ENCODE peak calls at places on chromosomes 12 and 14, in nine cellular contexts. C is activated CD8-positive, alpha-beta T cell treated with anti-CD3 and anti-CD28 coated beads, Interleukin-2, amount 10 ng/mL, durations not matched to agents 7 days and 5 days; R is posterior cingulate gyrus; M is endothelial cell; B is BJ; S is GM13976; Y is HEK293T; G is upper lobe of right lung; I is stimulated activated CD8-positive, alpha-beta memory T cell treated with anti-CD3 and anti-CD28 coated beads, Interleukin-12 subunit alpha, Interleukin-12 subunit beta, amount 100 ng/mL, for 4 hours. F is an unnamed sample.

GRCh38 chr12:59383426-59383822 is 212.4 kb upstream of the SLC16A7 start:
- DNase-seq in R (no peak), B (peak; percentile 23), G (no peak), M (no peak), I (no peak), S (no peak), Y (no peak), C (no peak), F (no peak)

GRCh38 chr14:50260511-50260910 is 29.1 kb upstream of the SOS2 start:
- DNase-seq in B (no peak), S (peak; percentile 24), Y (peak; percentile 27), R (no peak), C (peak; percentile 38), M (peak; percentile 16), G (no peak), I (no peak), F (no peak)

GRCh38 chr14:100780646-100781355 is 45.1 kb upstream of the MEG3 start:
- DNase-seq in C (no peak), I (no peak), G (peak; percentile 33), B (no peak), S (no peak), Y (no peak), M (no peak), R (no peak), F (peak; percentile 27)

GRCh38 chr12:85877459-85877858 is 3.4 kb downstream of the NTS start:
- DNase-seq in R (no peak), M (no peak), G (no peak), S (no peak), C (no peak), I (no peak), B (no peak), Y (no peak), F (no peak)

GRCh38 chr14:61343991-61344405 is 22.6 kb downstream of the PRKCH start:
- DNase-seq in Y (no peak), C (no peak), S (no peak), B (no peak), R (no peak), M (no peak), G (no peak), I (no peak), F (no peak)

GRCh38 chr14:81341405-81342180 is 58.5 kb downstream of the STON2 start:
- DNase-seq in C (no peak), R (no peak), M (no peak), G (no peak), B (no peak), S (no peak), Y (no peak), I (no peak), F (no peak)

GRCh38 chr12:6182279-6182898 is 17.8 kb upstream of the CD9 start:
- DNase-seq in B (peak; percentile 92), Y (no peak), S (no peak), G (peak; percentile 91), C (no peak), M (no peak), I (no peak), R (no peak), F (peak; percentile 91)

GRCh38 chr12:118958520-118958919 is 22.8 kb upstream of the SRRM4 start:
- DNase-seq in R (no peak), I (no peak), Y (no peak), M (no peak), B (no peak), G (no peak), S (no peak), C (no peak), F (no peak)

GRCh38 chr14:21093769-21094681 is 4.4 kb downstream of the ZNF219 start:
- DNase-seq in I (no peak), Y (no peak), B (no peak), R (no peak), S (no peak), C (no peak), M (no peak), G (no peak), F (no peak)

GRCh38 chr12:119659289-119659897 is 8.5 kb upstream of the PRKAB1 start:
- DNase-seq in C (peak; percentile 60), G (no peak), Y (peak; percentile 39), S (peak; percentile 66), R (no peak), M (peak; percentile 35), B (no peak), I (no peak), F (no peak)

GRCh38 chr12:7060353-7060954 is at the start of gene C1S:
- DNase-seq in B (peak; percentile 97), M (peak; percentile 56), R (no peak), Y (peak; percentile 33), C (no peak), G (peak; percentile 73), S (no peak), I (no peak), F (peak; percentile 95)

F was measured in sigmoid colon.